ENCODE peak calls at places on chromosome 22, in ten cellular contexts. R is A549, Q is K562, U is stomach, E is tibial nerve, T is suprapubic skin, S is H1, P is ovary, C is HepG2, L is upper lobe of left lung. F is an unnamed sample.
A peak's percentile ranks its signal among the peaks of the same experiment; 100 is the strongest.

GRCh38 chr22:42967933-42968332 is 47.0 kb downstream of the PACSIN2 start:
- DNase-seq in R (no peak), Q (peak; percentile 48), U (peak; percentile 49), E (no peak), T (peak; percentile 86), S (no peak), P (no peak), C (no peak), L (peak; percentile 84), F (peak; percentile 58)

GRCh38 chr22:22520020-22520656 is at the start of gene ZNF280A:
- DNase-seq in R (peak; percentile 87), Q (peak; percentile 98), U (no peak), E (peak; percentile 42), T (no peak), S (no peak), P (no peak), C (peak; percentile 94), L (no peak), F (no peak)

GRCh38 chr22:29695129-29695926 is 24.5 kb upstream of the CABP7 start:
- DNase-seq in R (no peak), Q (no peak), U (no peak), E (no peak), T (peak; percentile 83), S (no peak), P (no peak), C (no peak), L (no peak), F (no peak)

GRCh38 chr22:37982151-37982838 is 2.1 kb downstream of the SOX10 start:
- DNase-seq in R (no peak), Q (no peak), U (no peak), E (no peak), T (no peak), S (no peak), P (peak; percentile 38), C (no peak), L (no peak), F (no peak)

GRCh38 chr22:50467341-50467740 is 7.5 kb downstream of the SBF1 start:
- DNase-seq in R (no peak), Q (no peak), U (no peak), E (no peak), T (no peak), S (no peak), P (no peak), C (no peak), L (no peak), F (no peak)

GRCh38 chr22:17841836-17842235 is 67.6 kb upstream of the BID start:
- DNase-seq in R (no peak), Q (no peak), U (no peak), E (no peak), T (no peak), S (no peak), P (no peak), C (peak; percentile 27), L (no peak), F (no peak)

GRCh38 chr22:48660104-48660794 is 1167.4 kb downstream of the BRD1 start:
- DNase-seq in R (no peak), Q (no peak), U (no peak), E (no peak), T (no peak), S (no peak), P (no peak), C (no peak), L (no peak), F (no peak)

GRCh38 chr22:43234299-43234988 is 47.5 kb upstream of the TTLL12 start:
- DNase-seq in R (no peak), Q (no peak), U (no peak), E (no peak), T (no peak), S (no peak), P (no peak), C (no peak), L (no peak), F (no peak)

GRCh38 chr22:32558681-32559355 is 84.2 kb downstream of the FBXO7 start:
- DNase-seq in R (peak; percentile 86), Q (no peak), U (peak; percentile 46), E (peak; percentile 55), T (peak; percentile 94), S (no peak), P (peak; percentile 59), C (no peak), L (peak; percentile 49), F (peak; percentile 82)

GRCh38 chr22:19853879-19854777 is 546 bp downstream of the GNB1L start:
- DNase-seq in R (no peak), Q (peak; percentile 77), U (peak; percentile 25), E (no peak), T (peak; percentile 72), S (peak; percentile 51), P (no peak), C (no peak), L (peak; percentile 28), F (no peak)

GRCh38 chr22:38270091-38270972 is 2.5 kb downstream of the TMEM184B start:
- DNase-seq in R (no peak), Q (peak; percentile 25), U (no peak), E (no peak), T (no peak), S (no peak), P (no peak), C (no peak), L (no peak), F (no peak)

GRCh38 chr22:34057726-34058125 is 137.4 kb upstream of the LARGE1 start:
- DNase-seq in R (no peak), Q (no peak), U (no peak), E (no peak), T (no peak), S (no peak), P (no peak), C (no peak), L (no peak), F (no peak)

GRCh38 chr22:34055525-34056200 is 135.4 kb upstream of the LARGE1 start:
- DNase-seq in R (peak; percentile 39), Q (peak; percentile 48), U (peak; percentile 28), E (no peak), T (no peak), S (peak; percentile 87), P (no peak), C (peak; percentile 62), L (no peak), F (no peak)
- TF ChIP-seq CTCF in R (no peak), Q (no peak), U (no peak), E (no peak), T (no peak), S (peak; percentile 83), P (no peak), C (peak; percentile 43), L (no peak), F (no peak)

GRCh38 chr22:41641854-41642253 is 20.8 kb downstream of the XRCC6 start:
- DNase-seq in R (no peak), Q (no peak), U (no peak), E (no peak), T (no peak), S (no peak), P (no peak), C (no peak), L (no peak), F (no peak)

GRCh38 chr22:41638748-41639147 is 17.7 kb downstream of the XRCC6 start:
- DNase-seq in R (peak; percentile 66), Q (no peak), U (no peak), E (no peak), T (no peak), S (no peak), P (no peak), C (no peak), L (no peak), F (no peak)

GRCh38 chr22:41642711-41643110 is 21.6 kb downstream of the XRCC6 start:
- DNase-seq in R (no peak), Q (no peak), U (no peak), E (no peak), T (no peak), S (no peak), P (no peak), C (no peak), L (no peak), F (no peak)

GRCh38 chr22:41636467-41636866 is 15.4 kb downstream of the XRCC6 start:
- DNase-seq in R (peak; percentile 33), Q (no peak), U (no peak), E (no peak), T (no peak), S (no peak), P (no peak), C (no peak), L (no peak), F (no peak)

DNA sequence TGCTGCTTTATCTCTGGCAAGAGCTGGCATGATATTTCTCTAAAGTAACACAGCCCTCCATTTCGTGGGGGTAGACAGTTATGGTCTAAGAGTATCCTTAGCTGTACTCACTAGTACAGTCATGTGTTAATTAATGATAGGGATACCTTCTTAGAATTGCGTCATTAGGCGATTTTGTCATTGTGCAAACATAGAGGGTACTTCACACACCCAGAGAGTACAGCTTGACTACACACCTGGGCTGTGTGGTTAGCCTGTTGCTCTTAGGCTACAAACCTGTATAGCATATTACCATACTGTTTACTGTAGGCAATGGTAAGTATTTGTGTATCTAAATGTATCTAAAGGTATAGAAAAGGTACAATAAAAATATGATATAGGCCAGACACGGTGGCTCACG is 17.0 kb downstream of the XRCC6 start:
- DNase-seq in R (peak; percentile 42), Q (no peak), U (no peak), E (no peak), T (no peak), S (no peak), P (no peak), C (no peak), L (peak; percentile 67), F (no peak)
- H3K4me1 ChIP-seq in R (peaks cover 37% of the 10 kb centered on the region), Q (no peaks in the 10 kb centered on the region), U (no peaks in the 10 kb centered on the region), E (no peaks in the 10 kb centered on the region), T (peaks cover 4% of the 10 kb centered on the region), S (no peaks in the 10 kb centered on the region), P (no peaks in the 10 kb centered on the region), C (no peaks in the 10 kb centered on the region), L (no peaks in the 10 kb centered on the region), F (no peaks in the 10 kb centered on the region)

DNA sequence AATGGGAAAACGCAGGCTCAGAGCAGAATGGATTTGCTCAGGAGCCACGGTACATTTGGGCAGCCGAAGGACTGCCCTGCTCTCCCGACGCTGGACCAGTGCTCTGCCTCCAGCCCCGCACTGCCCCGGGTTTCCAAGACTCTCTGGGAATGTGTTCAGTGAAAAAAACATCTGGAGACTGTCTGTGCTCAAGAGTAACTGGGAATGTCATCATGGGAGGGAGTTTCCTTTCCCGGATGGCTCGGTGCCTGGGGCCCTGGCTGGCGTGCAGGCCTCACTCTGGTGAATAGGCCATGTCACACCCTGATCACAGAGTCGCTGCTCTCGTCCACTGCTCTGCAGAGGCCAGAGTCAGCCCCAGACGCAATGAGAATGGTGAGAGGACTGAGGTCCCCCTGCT is 9.8 kb upstream of the APOL6 start:
- DNase-seq in R (no peak), Q (no peak), U (no peak), E (peak; percentile 72), T (peak; percentile 92), S (no peak), P (peak; percentile 90), C (no peak), L (peak; percentile 48), F (peak; percentile 71)
- TF ChIP-seq EP300 in R (no peak), Q (no peak), U (no peak), E (peak; percentile 84), T (no peak), S (no peak), P (peak; percentile 12), C (no peak), L (no peak), F (peak; percentile 61)

DNA sequence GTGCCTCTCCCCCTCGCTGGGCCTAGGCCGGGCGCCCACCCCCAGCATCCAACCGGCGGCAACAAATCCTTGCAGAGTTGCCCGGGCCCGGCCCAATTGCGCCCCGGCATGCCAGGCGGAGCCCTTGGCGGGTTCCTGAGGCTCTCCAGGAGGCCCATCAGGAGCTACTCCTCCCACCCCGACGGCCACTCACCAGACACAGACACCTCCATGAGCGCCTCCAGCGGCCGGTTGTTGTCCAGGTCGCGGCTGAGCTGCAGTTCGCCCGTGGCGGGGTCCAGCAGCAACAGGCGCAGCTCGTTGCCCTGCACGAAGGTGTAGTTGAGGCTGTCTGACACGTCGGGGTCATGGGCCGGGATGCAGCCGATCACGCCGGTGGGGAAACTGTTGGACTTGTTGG is 4.0 kb downstream of the CELSR1 start:
- DNase-seq in R (peak; percentile 87), Q (peak; percentile 30), U (no peak), E (no peak), T (no peak), S (no peak), P (no peak), C (no peak), L (peak; percentile 69), F (no peak)
- TF ChIP-seq CTCF in R (peak; percentile 47), Q (peak; percentile 48), U (no peak), E (no peak), T (no peak), S (no peak), P (no peak), C (no peak), L (no peak), F (no peak)

F was measured in transverse colon.